ENCODE peak calls at places on chromosome 1, in nine cellular contexts. P, Y, K, G, Q, M, B, C and A are unnamed samples. For H3K4me1, the result is how much of the 10 kb centered on the place peaks cover.

GRCh38 chr1:24865587-24865986 is 64.5 kb downstream of the RUNX3 start:
- ATAC-seq in C (no peak), Q (no peak), Y (no peak), G (no peak), M (no peak), B (no peak), P (no peak), K (no peak), A (no peak)

GRCh38 chr1:92752719-92753118 is 32.2 kb downstream of the EVI5 start:
- ATAC-seq in K (no peak), Q (no peak), B (no peak), M (no peak), G (no peak), Y (peak), C (no peak), P (no peak), A (no peak)

GRCh38 chr1:154419620-154420020 is 14.5 kb downstream of the IL6R start:
- ATAC-seq in K (peak), Q (peak), Y (peak), C (peak), B (peak), P (peak), M (peak), G (no peak), A (peak)

GRCh38 chr1:208077232-208077751 is 166.4 kb upstream of the CD34 start:
- ATAC-seq in M (no peak), P (no peak), G (peak), C (no peak), B (no peak), Q (no peak), Y (peak), K (no peak), A (no peak)

GRCh38 chr1:85707267-85707989 is 805 bp downstream of the ZNHIT6 start:
- ATAC-seq in M (no peak), P (peak), Q (no peak), K (no peak), G (peak), Y (no peak), B (no peak), C (no peak), A (no peak)

GRCh38 chr1:193589597-193590040 is 403.2 kb upstream of the B3GALT2 start:
- ATAC-seq in C (peak), G (no peak), P (no peak), Y (no peak), K (no peak), M (peak), B (peak), Q (no peak), A (no peak)

GRCh38 chr1:101632548-101633256 is 364.0 kb downstream of the OLFM3 start:
- ATAC-seq in P (no peak), Q (no peak), Y (no peak), B (no peak), M (no peak), G (no peak), K (no peak), C (no peak), A (no peak)

GRCh38 chr1:13701274-13701650 is 1.3 kb downstream of the PRDM2 start:
- ATAC-seq in P (no peak), Y (no peak), C (no peak), B (no peak), Q (no peak), K (no peak), G (peak), M (no peak), A (no peak)

GRCh38 chr1:109770331-109771095 is 6.8 kb upstream of the EPS8L3 start:
- ATAC-seq in G (no peak), P (no peak), K (no peak), C (no peak), B (no peak), Q (no peak), Y (no peak), M (no peak), A (no peak)

GRCh38 chr1:192559115-192560006 is 16.2 kb upstream of the RGS1 start:
- ATAC-seq in P (peak), Y (peak), K (no peak), G (peak), B (no peak), Q (peak), C (peak), M (no peak), A (peak)

GRCh38 chr1:39892611-39893595 is 8.8 kb downstream of the MYCL start:
- ATAC-seq in K (peak), Y (peak), B (peak), M (no peak), Q (peak), P (no peak), C (no peak), G (peak), A (no peak)

GRCh38 chr1:67733741-67734690 is 49.0 kb downstream of the GADD45A start:
- ATAC-seq in M (no peak), Q (no peak), C (no peak), Y (no peak), K (peak), B (peak), P (no peak), G (no peak), A (no peak)
- H3K4me1 ChIP-seq in M (under half), Q (under half), C (under half), Y (under half), K (under half), B (under half), P (under half), G (under half), A (half or more)

GRCh38 chr1:1273535-1274298 is at the start of gene UBE2J2:
- ATAC-seq in Q (peak), P (peak), M (peak), B (peak), C (peak), G (peak), K (peak), Y (peak), A (peak)

GRCh38 chr1:1274299-1274930 is 761 bp upstream of the UBE2J2 start:
- ATAC-seq in Y (no peak), G (no peak), B (peak), P (no peak), K (peak), Q (no peak), M (peak), C (no peak), A (no peak)

GRCh38 chr1:1270813-1271212 is 2.8 kb downstream of the UBE2J2 start:
- ATAC-seq in C (no peak), G (no peak), B (no peak), Q (no peak), K (no peak), M (no peak), P (no peak), Y (no peak), A (no peak)

GRCh38 chr1:1273152-1273534 is 511 bp downstream of the UBE2J2 start:
- ATAC-seq in B (no peak), P (peak), K (no peak), G (no peak), Y (peak), M (no peak), C (no peak), Q (no peak), A (no peak)

GRCh38 chr1:1272341-1273151 is 1.1 kb downstream of the UBE2J2 start:
- ATAC-seq in C (no peak), K (no peak), P (no peak), Q (no peak), M (no peak), G (no peak), B (no peak), Y (no peak), A (no peak)
- TF ChIP-seq POLR2A in C (no peak), K (no peak), P (no peak), Q (peak), M (no peak), G (peak), B (no peak), Y (no peak), A (no peak)

DNA sequence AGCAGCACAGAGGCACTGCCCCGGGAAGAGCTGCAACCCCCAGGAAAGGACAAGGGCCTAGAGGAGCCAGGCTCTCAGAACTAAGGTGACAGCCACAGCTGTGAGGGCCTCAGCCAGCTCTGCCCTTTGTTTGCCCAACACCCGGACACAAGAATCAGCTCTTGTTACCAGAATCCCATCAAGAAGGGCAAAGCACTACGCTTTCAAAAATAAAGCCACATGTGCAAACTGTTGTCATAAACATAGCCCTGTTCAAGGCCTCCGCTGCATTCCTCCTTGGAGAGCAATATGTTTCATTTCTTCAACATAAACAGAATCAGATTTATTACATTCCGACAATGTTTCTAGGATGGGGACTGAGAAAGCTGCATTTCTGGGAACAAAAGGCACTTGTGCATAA is 71.2 kb downstream of the SSBP3 start:
- ATAC-seq in P (peak), C (peak), B (no peak), K (peak), M (no peak), Q (no peak), Y (peak), G (no peak), A (no peak)
- H3K4me1 ChIP-seq in P (half or more), C (half or more), B (under half), K (under half), M (under half), Q (under half), Y (half or more), G (under half), A (half or more)

GRCh38 chr1:158830904-158831507 is at the start of gene MNDA:
- ATAC-seq in K (no peak), Y (no peak), P (no peak), Q (no peak), G (peak), C (peak), M (no peak), B (peak), A (no peak)

GRCh38 chr1:158838660-158839059 is 7.5 kb downstream of the MNDA start:
- ATAC-seq in B (no peak), Q (no peak), G (no peak), C (no peak), M (no peak), K (no peak), Y (no peak), P (no peak), A (no peak)

GRCh38 chr1:158830074-158830677 is 975 bp upstream of the MNDA start:
- ATAC-seq in Y (no peak), Q (no peak), B (no peak), M (no peak), P (no peak), C (no peak), K (no peak), G (peak), A (no peak)

GRCh38 chr1:158836038-158836437 is 4.9 kb downstream of the MNDA start:
- ATAC-seq in K (no peak), Q (no peak), G (no peak), C (no peak), B (no peak), P (no peak), Y (no peak), M (no peak), A (no peak)

DNA sequence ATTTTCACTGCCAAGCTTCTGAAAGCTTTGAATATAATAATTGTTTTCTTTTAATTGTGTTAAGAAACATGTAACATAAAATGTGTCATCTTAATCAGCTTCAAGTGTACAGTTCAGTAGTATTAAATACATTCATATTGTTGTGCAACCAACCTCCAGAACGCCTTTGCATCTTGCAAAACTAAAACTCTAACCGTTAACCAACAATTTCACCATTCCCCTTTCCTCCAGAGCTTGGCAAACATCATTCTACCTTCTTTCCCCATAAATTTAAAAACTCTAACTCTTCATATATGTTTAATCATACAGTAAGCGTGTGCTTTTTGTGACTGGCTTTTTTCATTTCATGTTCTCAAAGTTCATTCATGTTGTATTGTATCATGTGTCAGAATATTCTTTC is 2.1 kb downstream of the MNDA start:
- ATAC-seq in Q (no peak), K (no peak), B (no peak), C (no peak), P (no peak), Y (no peak), G (no peak), M (no peak), A (no peak)
- TF ChIP-seq POLR2A in Q (no peak), K (no peak), B (no peak), C (no peak), P (no peak), Y (no peak), G (no peak), M (no peak), A (no peak)

GRCh38 chr1:93976291-93976690 is 67.1 kb upstream of the GCLM start:
- ATAC-seq in B (no peak), Q (no peak), M (no peak), K (no peak), P (no peak), Y (no peak), C (no peak), G (no peak), A (no peak)
- H3K4me1 ChIP-seq in B (under half), Q (under half), M (under half), K (half or more), P (under half), Y (under half), C (under half), G (under half), A (under half)

DNA sequence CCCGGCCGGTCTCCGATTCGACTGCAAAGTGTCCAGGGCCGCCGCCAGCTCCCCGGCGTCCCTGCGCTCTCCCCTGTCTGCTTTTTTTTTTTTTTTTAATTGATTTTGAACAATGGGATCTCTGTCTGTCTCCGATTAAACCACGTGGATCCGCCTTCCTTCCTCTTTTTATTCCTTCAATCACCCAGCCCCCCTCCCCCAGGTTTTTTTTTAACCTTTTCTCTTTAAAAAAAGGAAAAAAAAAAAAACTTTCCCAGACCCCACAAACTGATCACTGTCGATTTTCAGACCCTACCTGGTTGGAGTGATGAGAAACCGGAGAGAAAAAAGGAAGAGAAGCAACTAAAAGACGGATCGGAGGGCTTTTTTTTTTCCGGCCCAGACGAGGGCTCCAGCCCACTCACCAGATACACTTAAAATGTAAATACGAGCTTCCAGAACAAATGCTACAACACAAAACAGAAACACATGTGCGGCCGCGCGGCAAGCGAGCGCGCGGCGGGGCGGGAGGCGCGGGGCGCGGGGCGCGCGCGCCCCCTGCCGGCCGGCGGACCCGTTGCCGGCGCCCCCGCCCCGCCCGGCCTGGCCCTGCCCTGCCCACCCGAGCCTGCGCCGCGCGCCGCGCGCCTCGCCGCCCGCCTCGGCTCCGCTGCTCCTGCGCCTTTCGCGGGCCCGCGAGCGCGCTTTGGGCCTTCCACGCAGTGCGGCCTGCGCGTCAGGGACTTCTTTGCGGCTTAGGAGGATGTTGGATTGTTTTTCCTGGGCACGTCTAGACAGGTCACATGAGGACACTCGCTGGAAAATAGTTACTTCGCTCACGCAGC is at the start of gene RCC2:
- ATAC-seq in B (peak), Y (peak), P (peak), M (peak), K (peak), Q (peak), C (peak), G (peak), A (peak)
- TF ChIP-seq POLR2A in B (peak), Y (peak), P (peak), M (no peak), K (no peak), Q (peak), C (no peak), G (peak), A (no peak)